ENCODE peak calls at places on chromosomes 11 and 22, in five cellular contexts. O is cardiac muscle cell, D is HFF-Myc, T is tibial nerve, X is spleen. W is an unnamed sample.

GRCh38 chr22:29700949-29701927 is 18.6 kb upstream of the CABP7 start:
- DNase-seq in O (peak), D (no peak), T (no peak), X (no peak), W (no peak)

GRCh38 chr11:95149659-95150294 is 60.1 kb downstream of the ENDOD1 start:
- DNase-seq in O (peak), D (no peak), T (no peak), X (peak), W (peak)

GRCh38 chr22:23070418-23071162 is at the start of gene GNAZ:
- DNase-seq in O (no peak), D (no peak), T (no peak), X (peak), W (no peak)

GRCh38 chr11:113895367-113896155 is 9.0 kb upstream of the HTR3B start:
- DNase-seq in O (no peak), D (no peak), T (no peak), X (no peak), W (no peak)

GRCh38 chr22:42343136-42343484 is 72.7 kb upstream of the TCF20 start:
- DNase-seq in O (no peak), D (no peak), T (no peak), X (no peak), W (no peak)

GRCh38 chr11:82889133-82890001 is 10.9 kb downstream of the PRCP start:
- DNase-seq in O (peak), D (no peak), T (no peak), X (no peak), W (no peak)

GRCh38 chr22:32474635-32475427 is at the start of gene FBXO7:
- DNase-seq in O (peak), D (peak), T (peak), X (peak), W (peak)

GRCh38 chr11:13782395-13783080 is 114.1 kb downstream of the FAR1 start:
- DNase-seq in O (no peak), D (no peak), T (no peak), X (no peak), W (no peak)

GRCh38 chr22:47063606-47064005 is 301.2 kb downstream of the TBC1D22A start:
- DNase-seq in O (no peak), D (no peak), T (no peak), X (peak), W (no peak)

GRCh38 chr22:50325444-50326224 is 1.2 kb downstream of the DENND6B start:
- DNase-seq in O (no peak), D (no peak), T (no peak), X (no peak), W (no peak)

GRCh38 chr11:134939905-134940304 is 527.9 kb upstream of the B3GAT1 start:
- DNase-seq in O (peak), D (no peak), T (no peak), X (no peak), W (peak)

GRCh38 chr11:71139516-71140205 is 112.7 kb downstream of the SHANK2 start:
- DNase-seq in O (peak), D (no peak), T (no peak), X (peak), W (no peak)

GRCh38 chr11:70270877-70271634 is 566 bp downstream of the PPFIA1 start:
- DNase-seq in O (peak), D (no peak), T (no peak), X (peak), W (peak)

GRCh38 chr11:47469411-47470179 is 20.7 kb upstream of the RAPSN start:
- DNase-seq in O (peak), D (no peak), T (no peak), X (peak), W (no peak)

GRCh38 chr11:93529707-93530467 is 13.3 kb downstream of the SMCO4 start:
- DNase-seq in O (no peak), D (no peak), T (no peak), X (peak), W (no peak)

GRCh38 chr11:32110795-32111194 is 19.9 kb downstream of the RCN1 start:
- DNase-seq in O (no peak), D (no peak), T (no peak), X (no peak), W (no peak)

GRCh38 chr11:46865340-46865739 is 19.3 kb upstream of the CKAP5 start:
- DNase-seq in O (peak), D (peak), T (no peak), X (no peak), W (no peak)

GRCh38 chr11:17986007-17986710 is 26.7 kb downstream of the SERGEF start:
- DNase-seq in O (peak), D (peak), T (peak), X (no peak), W (no peak)

GRCh38 chr11:72634472-72635095 is 39.6 kb downstream of the PDE2A start:
- DNase-seq in O (no peak), D (no peak), T (no peak), X (peak), W (no peak)

GRCh38 chr11:112172362-112172994 is 2.8 kb upstream of the BCO2 start:
- DNase-seq in O (no peak), D (peak), T (no peak), X (no peak), W (no peak)

GRCh38 chr11:61885784-61886580 is 5.4 kb downstream of the FADS3 start:
- DNase-seq in O (no peak), D (no peak), T (no peak), X (no peak), W (no peak)

GRCh38 chr22:43423046-43423445 is 11.2 kb downstream of the MPPED1 start:
- DNase-seq in O (no peak), D (no peak), T (no peak), X (no peak), W (no peak)

GRCh38 chr22:35044607-35045390 is 21.2 kb upstream of the ISX start:
- DNase-seq in O (no peak), D (no peak), T (no peak), X (no peak), W (no peak)

GRCh38 chr11:122850076-122850631 is 11.9 kb downstream of the CRTAM start:
- DNase-seq in O (peak), D (no peak), T (no peak), X (no peak), W (no peak)

GRCh38 chr11:72347691-72348090 is 86.6 kb downstream of the CLPB start:
- DNase-seq in O (no peak), D (no peak), T (no peak), X (no peak), W (no peak)

GRCh38 chr11:113681711-113682410 is 24.2 kb downstream of the TMPRSS5 start:
- DNase-seq in O (no peak), D (no peak), T (no peak), X (peak), W (no peak)

GRCh38 chr11:40185793-40186192 is 1273.7 kb downstream of the LRRC4C start:
- DNase-seq in O (no peak), D (no peak), T (no peak), X (no peak), W (no peak)

GRCh38 chr11:10097615-10098014 is 196.4 kb downstream of the SBF2 start:
- DNase-seq in O (no peak), D (no peak), T (no peak), X (no peak), W (no peak)
- TF ChIP-seq CTCF in O (no peak), D (no peak), T (no peak), X (no peak), W (no peak)

DNA sequence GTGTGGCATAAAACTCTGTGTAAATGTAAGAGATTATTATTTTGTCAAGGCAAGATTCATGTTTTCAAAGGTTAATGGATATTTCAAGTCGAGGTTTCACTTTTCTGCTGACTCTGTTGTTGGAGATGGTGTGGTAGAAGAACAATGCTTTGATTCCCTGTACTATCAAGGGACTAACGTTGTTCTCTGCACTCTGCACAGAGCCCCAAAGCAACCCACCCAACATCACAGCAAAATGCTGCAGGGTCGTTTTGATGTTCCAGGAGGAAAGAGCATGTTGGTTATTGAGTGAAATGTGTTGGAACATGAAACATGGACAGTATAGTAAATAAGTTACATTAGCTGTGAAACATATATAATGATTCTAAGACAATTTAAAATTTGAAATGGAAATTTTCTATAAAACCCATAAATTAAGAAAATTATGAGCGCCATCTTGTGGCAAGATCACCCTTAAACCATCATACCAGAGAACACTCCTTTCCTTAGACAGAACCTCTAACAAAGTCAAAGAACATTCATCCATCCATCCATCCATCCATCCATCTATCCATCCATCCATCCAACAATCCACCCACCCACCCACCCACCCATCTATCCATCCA is 164.4 kb upstream of the ZBED5 start:
- DNase-seq in O (peak), D (no peak), T (peak), X (no peak), W (no peak)
- TF ChIP-seq CTCF in O (peak), D (no peak), T (peak), X (peak), W (peak)

GRCh38 chr22:37750596-37751162 is 53.8 kb downstream of the TRIOBP start:
- DNase-seq in O (no peak), D (no peak), T (no peak), X (no peak), W (no peak)

GRCh38 chr22:37751449-37752188 is 54.8 kb downstream of the TRIOBP start:
- DNase-seq in O (no peak), D (no peak), T (no peak), X (no peak), W (no peak)

GRCh38 chr22:37753746-37754145 is 54.0 kb upstream of the GCAT start:
- DNase-seq in O (no peak), D (no peak), T (no peak), X (no peak), W (no peak)

GRCh38 chr22:37749831-37750595 is 53.2 kb downstream of the TRIOBP start:
- DNase-seq in O (peak), D (no peak), T (no peak), X (no peak), W (no peak)

GRCh38 chr22:37752189-37753061 is 55.3 kb upstream of the GCAT start:
- DNase-seq in O (peak), D (peak), T (peak), X (peak), W (peak)
- TF ChIP-seq CTCF in O (peak), D (no peak), T (no peak), X (no peak), W (no peak)

GRCh38 chr22:30922151-30922611 is 46.4 kb downstream of the MORC2 start:
- DNase-seq in O (peak), D (peak), T (no peak), X (peak), W (no peak)
- TF ChIP-seq CTCF in O (no peak), D (no peak), T (no peak), X (no peak), W (no peak)

W was measured in progenitor cell of endocrine pancreas.